ENCODE peak calls at places on chromosomes 5 and 9, in ten cellular contexts. D, M, O, W, X, A, B, T, Y and Z are unnamed samples.

GRCh38 chr5:68709229-68709628 is 384.6 kb upstream of the SLC30A5 start:
- DNase-seq in Y (no peak), D (no peak), A (no peak), O (no peak), W (no peak), T (no peak), B (no peak), X (no peak), M (no peak), Z (no peak)

GRCh38 chr9:72894342-72894741 is 58.5 kb downstream of the ALDH1A1 start:
- DNase-seq in Y (no peak), A (no peak), T (no peak), D (no peak), W (no peak), X (peak), M (no peak), O (no peak), B (no peak), Z (no peak)

GRCh38 chr5:53482717-53483638 is 2.5 kb downstream of the FST start:
- DNase-seq in W (peak), Y (no peak), X (peak), A (no peak), O (no peak), B (no peak), M (peak), T (peak), D (no peak), Z (no peak)

GRCh38 chr5:51072937-51073336 is 310.3 kb upstream of the ISL1 start:
- DNase-seq in A (no peak), M (no peak), B (no peak), T (no peak), X (no peak), Y (no peak), W (no peak), D (no peak), O (no peak), Z (no peak)

GRCh38 chr5:160800375-160800774 is 51.6 kb downstream of the ATP10B start:
- DNase-seq in B (no peak), D (no peak), O (no peak), T (no peak), Y (no peak), X (no peak), A (no peak), M (no peak), W (no peak), Z (no peak)

GRCh38 chr5:90548069-90548593 is 10.5 kb upstream of the ADGRV1 start:
- DNase-seq in A (peak), M (peak), X (no peak), Y (peak), T (no peak), D (no peak), O (no peak), B (no peak), W (no peak), Z (no peak)

GRCh38 chr5:154771383-154771901 is 16.3 kb downstream of the LARP1 start:
- DNase-seq in O (no peak), T (no peak), M (no peak), D (no peak), B (no peak), W (no peak), Y (no peak), A (peak), X (peak), Z (no peak)

GRCh38 chr5:168472329-168472728 is 13.9 kb upstream of the RARS1 start:
- DNase-seq in X (peak), T (no peak), M (no peak), W (no peak), D (no peak), O (no peak), B (no peak), Y (no peak), A (no peak), Z (peak)

GRCh38 chr5:142110046-142110531 is 1.5 kb downstream of the NDFIP1 start:
- DNase-seq in X (peak), B (no peak), O (no peak), W (no peak), Y (peak), D (no peak), A (peak), M (peak), T (peak), Z (peak)

GRCh38 chr5:151157426-151158286 is at the start of gene ANXA6:
- DNase-seq in D (no peak), O (no peak), X (peak), Y (peak), T (peak), M (peak), W (peak), B (peak), A (peak), Z (peak)

GRCh38 chr9:73090214-73090613 is 61.5 kb upstream of the ANXA1 start:
- DNase-seq in X (no peak), W (no peak), B (no peak), T (no peak), D (no peak), A (no peak), M (no peak), O (no peak), Y (no peak), Z (no peak)

GRCh38 chr5:177077335-177077734 is 9.4 kb upstream of the FGFR4 start:
- DNase-seq in W (no peak), D (no peak), M (no peak), B (no peak), Y (no peak), X (peak), O (no peak), T (no peak), A (no peak), Z (peak)